ENCODE peak calls at places on chromosome 3, in five cellular contexts. W, N, E, K and P are unnamed samples.

GRCh38 chr3:74787008-74787407 is 172.5 kb upstream of the CNTN3 start:
- DNase-seq in N (peak; percentile 2), W (no peak), K (no peak), E (no peak), P (peak; percentile 54)

GRCh38 chr3:196093271-196094111 is 11.6 kb upstream of the TFRC start:
- DNase-seq in E (no peak), N (no peak), K (no peak), W (no peak), P (no peak)

GRCh38 chr3:107394502-107394901 is 17.3 kb downstream of the CCDC54 start:
- DNase-seq in N (no peak), W (no peak), E (no peak), K (no peak), P (peak; percentile 27)

GRCh38 chr3:145219355-145220196 is 941.4 kb downstream of the PLOD2 start:
- DNase-seq in N (no peak), W (no peak), K (no peak), E (no peak), P (no peak)

GRCh38 chr3:148044141-148044540 is 635.0 kb downstream of the ZIC1 start:
- DNase-seq in E (no peak), N (no peak), K (no peak), W (no peak), P (no peak)

GRCh38 chr3:184168363-184169120 is 6.1 kb upstream of the AP2M1 start:
- DNase-seq in N (no peak), E (no peak), K (no peak), W (no peak), P (no peak)

GRCh38 chr3:12247411-12247810 is 41.5 kb upstream of the PPARG start:
- DNase-seq in N (no peak), E (no peak), K (no peak), W (no peak), P (no peak)

GRCh38 chr3:160618363-160618762 is 53.0 kb upstream of the KPNA4 start:
- DNase-seq in E (no peak), N (no peak), K (no peak), W (no peak), P (no peak)

GRCh38 chr3:134371542-134372324 is 2.5 kb downstream of the AMOTL2 start:
- DNase-seq in N (no peak), E (no peak), K (no peak), W (no peak), P (no peak)

GRCh38 chr3:20484126-20484525 is 298.1 kb upstream of the SGO1 start:
- DNase-seq in E (no peak), N (no peak), W (no peak), K (no peak), P (no peak)

GRCh38 chr3:40827942-40828688 is 303.4 kb downstream of the ZNF621 start:
- DNase-seq in E (no peak), K (no peak), W (no peak), N (no peak), P (no peak)

GRCh38 chr3:105140899-105141367 is 225.8 kb upstream of the ALCAM start:
- DNase-seq in K (no peak), N (no peak), W (no peak), E (no peak), P (no peak)

GRCh38 chr3:126287536-126288181 is 69.5 kb downstream of the KLF15 start:
- DNase-seq in W (peak; percentile 21), E (no peak), K (peak; percentile 41), N (peak; percentile 78), P (peak; percentile 88)

GRCh38 chr3:31802981-31803380 is 178.1 kb downstream of the OSBPL10 start:
- DNase-seq in W (no peak), E (no peak), K (no peak), N (no peak), P (no peak)

GRCh38 chr3:71998995-71999673 is 214.2 kb upstream of the PROK2 start:
- DNase-seq in N (no peak), W (no peak), E (no peak), K (no peak), P (no peak)

GRCh38 chr3:72606005-72606800 is 242.0 kb downstream of the SHQ1 start:
- DNase-seq in W (no peak), N (no peak), K (peak; percentile 65), E (no peak), P (no peak)

GRCh38 chr3:58218904-58219303 is 8.1 kb upstream of the DNASE1L3 start:
- DNase-seq in W (no peak), E (no peak), K (no peak), N (no peak), P (no peak)

GRCh38 chr3:197532388-197532787 is 23.4 kb downstream of the BDH1 start:
- DNase-seq in E (no peak), N (no peak), W (no peak), K (no peak), P (no peak)

GRCh38 chr3:122305818-122306621 is 19.0 kb upstream of the CSTA start:
- DNase-seq in W (peak; percentile 23), K (peak; percentile 67), N (no peak), E (no peak), P (peak; percentile 66)

GRCh38 chr3:126523745-126524428 is at the start of gene CHST13:
- DNase-seq in K (peak; percentile 87), E (no peak), N (peak; percentile 91), W (no peak), P (peak; percentile 86)

GRCh38 chr3:179482857-179483256 is 31.6 kb upstream of the GNB4 start:
- DNase-seq in W (no peak), K (no peak), N (no peak), E (no peak), P (no peak)

GRCh38 chr3:24494616-24495333 is at the start of gene THRB:
- DNase-seq in K (peak; percentile 56), W (peak; percentile 27), N (peak; percentile 89), E (no peak), P (peak; percentile 79)

GRCh38 chr3:135503429-135504083 is 462.0 kb upstream of the PPP2R3A start:
- DNase-seq in K (peak; percentile 20), W (peak; percentile 28), N (peak; percentile 68), E (peak; percentile 13), P (peak; percentile 95)

GRCh38 chr3:60079076-60079475 is 1029.3 kb upstream of the CFAP20DC start:
- DNase-seq in E (no peak), K (no peak), N (no peak), W (no peak), P (peak; percentile 60)

GRCh38 chr3:57927916-57928315 is 80.3 kb upstream of the FLNB start:
- DNase-seq in N (no peak), K (no peak), E (no peak), W (no peak), P (no peak)

GRCh38 chr3:61452536-61452991 is 108.8 kb upstream of the PTPRG start:
- DNase-seq in K (no peak), N (no peak), W (no peak), E (no peak), P (no peak)

GRCh38 chr3:129836381-129837056 is 57.0 kb downstream of the TMCC1 start:
- DNase-seq in K (no peak), N (no peak), W (no peak), E (no peak), P (peak; percentile 38)

GRCh38 chr3:168071971-168072645 is 23.6 kb downstream of the GOLIM4 start:
- DNase-seq in E (no peak), W (no peak), K (no peak), N (no peak), P (no peak)

GRCh38 chr3:144390786-144391185 is 419.2 kb downstream of the DIPK2A start:
- DNase-seq in K (no peak), E (no peak), W (no peak), N (no peak), P (no peak)

GRCh38 chr3:186217820-186218164 is 108.9 kb upstream of the ETV5 start:
- DNase-seq in E (peak; percentile 63), K (peak; percentile 76), N (no peak), W (no peak), P (no peak)

GRCh38 chr3:134079111-134079531 is 49.4 kb upstream of the SLCO2A1 start:
- DNase-seq in E (no peak), W (no peak), K (peak; percentile 15), N (no peak), P (no peak)

GRCh38 chr3:122563717-122564025 is 429 bp downstream of the PARP9 start:
- DNase-seq in K (no peak), E (no peak), W (no peak), N (peak; percentile 30), P (no peak)

GRCh38 chr3:194270627-194271458 is 80.3 kb downstream of the CPN2 start:
- DNase-seq in N (peak; percentile 93), E (no peak), K (peak; percentile 43), W (peak; percentile 45), P (no peak)
- H2AFZ ChIP-seq in N (peak overlapping the region; percentile 47), E (no peak overlapping the region), K (no peak overlapping the region), W (no peak overlapping the region), P (peak overlapping the region; percentile 74)

DNA sequence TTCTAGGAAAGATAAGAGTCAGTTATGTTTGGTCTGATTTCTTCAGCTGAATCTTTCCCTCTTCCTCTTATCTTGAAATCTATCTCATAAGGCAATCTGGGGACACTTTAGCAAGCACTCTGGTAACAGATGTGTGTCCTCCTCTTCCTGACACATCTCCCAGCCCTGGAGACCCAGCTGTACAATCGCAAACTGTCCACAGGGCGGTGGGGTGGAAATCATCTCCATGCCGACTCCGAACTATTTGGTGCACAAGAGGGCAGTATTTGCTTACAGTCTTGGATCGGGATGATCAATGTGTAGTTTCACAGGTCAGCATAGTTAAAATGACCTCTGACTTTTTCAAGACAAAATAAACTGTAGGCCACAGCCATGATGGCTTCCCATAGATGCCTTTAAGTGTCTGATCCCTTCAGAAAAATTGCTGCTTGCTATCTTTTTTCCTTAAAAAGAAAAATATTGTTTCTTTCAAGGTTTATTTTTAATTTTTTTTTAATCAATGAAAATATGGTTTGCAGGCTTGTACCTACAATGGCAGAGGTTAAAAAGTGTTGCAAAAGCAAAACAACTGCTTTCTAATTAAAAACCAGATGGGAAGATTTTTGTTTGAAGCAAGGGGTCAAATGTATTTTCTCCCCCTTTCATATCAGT is 17.7 kb downstream of the EEFSEC start:
- DNase-seq in N (peak; percentile 80), W (peak; percentile 56), K (peak; percentile 91), E (no peak), P (peak; percentile 69)
- TF ChIP-seq REST in N (no peak), W (no peak), K (no peak), E (no peak), P (no peak)

GRCh38 chr3:170038434-170039110 is 777 bp downstream of the GPR160 start:
- DNase-seq in W (no peak), E (no peak), N (no peak), K (no peak), P (peak; percentile 87)

GRCh38 chr3:170027691-170028102 is 10.1 kb upstream of the GPR160 start:
- DNase-seq in N (no peak), E (no peak), W (no peak), K (peak; percentile 25), P (no peak)

GRCh38 chr3:170037463-170038433 is at the start of gene GPR160:
- DNase-seq in N (peak; percentile 85), W (peak; percentile 64), E (no peak), K (peak; percentile 68), P (peak; percentile 94)

GRCh38 chr3:170033489-170033888 is 4.3 kb upstream of the GPR160 start:
- DNase-seq in N (no peak), K (no peak), W (no peak), E (no peak), P (no peak)
- H2AFZ ChIP-seq in N (no peak overlapping the region), K (no peak overlapping the region), W (no peak overlapping the region), E (no peak overlapping the region), P (peak overlapping the region; percentile 86)

GRCh38 chr3:55534876-55535275 is 47.8 kb upstream of the WNT5A start:
- DNase-seq in W (no peak), K (no peak), E (no peak), N (no peak), P (no peak)
- TF ChIP-seq REST in W (no peak), K (no peak), E (no peak), N (no peak), P (no peak)

GRCh38 chr3:94303266-94303665 is 240.4 kb downstream of the NSUN3 start:
- DNase-seq in W (no peak), K (no peak), N (no peak), E (no peak), P (no peak)
- H2AFZ ChIP-seq in W (no peak overlapping the region), K (no peak overlapping the region), N (no peak overlapping the region), E (no peak overlapping the region), P (no peak overlapping the region)